ENCODE peak calls at places on chromosomes 16 and 17, in five cellular contexts. One of them, this sample, is unnamed.
A peak's percentile ranks its signal among the peaks of the same experiment; 100 is the strongest.

GRCh38 chr16:75460441-75460840 is 4.0 kb downstream of the TMEM170A start:
- DNase-seq in activated T-helper 1 cell treated with anti-CD3 and anti-CD28 coated beads, Interleukin-12 subunit alpha, Interleukin-12 subunit beta, Interleukin-2, Interleukin-4 antibody, amounts not matched to agents 30 ng/mL and 10 ng/mL and 1 ng/mL, durations not matched to agents 14 hours and 24 hours and 36 hours: no peak
- DNase-seq in mesendoderm: peak; percentile 54
- DNase-seq in stimulated activated CD4-positive, alpha-beta T cell treated with anti-CD3 and anti-CD28 coated beads, Interleukin-1b, Interleukin-23, amount 100 ng/mL, for 24 hours: no peak
- DNase-seq in HFF-Myc: no peak
- DNase-seq in this sample: no peak

GRCh38 chr17:2253768-2254406 is 49.7 kb downstream of the SMG6 start:
- DNase-seq in mesendoderm: no peak
- DNase-seq in stimulated activated CD4-positive, alpha-beta T cell treated with anti-CD3 and anti-CD28 coated beads, Interleukin-1b, Interleukin-23, amount 100 ng/mL, for 24 hours: peak; percentile 26
- DNase-seq in activated T-helper 1 cell treated with anti-CD3 and anti-CD28 coated beads, Interleukin-12 subunit alpha, Interleukin-12 subunit beta, Interleukin-2, Interleukin-4 antibody, amounts not matched to agents 30 ng/mL and 10 ng/mL and 1 ng/mL, durations not matched to agents 14 hours and 24 hours and 36 hours: peak; percentile 53
- DNase-seq in HFF-Myc: no peak
- DNase-seq in this sample: no peak

GRCh38 chr16:31093132-31093703 is 1.4 kb downstream of the VKORC1 start:
- DNase-seq in activated T-helper 1 cell treated with anti-CD3 and anti-CD28 coated beads, Interleukin-12 subunit alpha, Interleukin-12 subunit beta, Interleukin-2, Interleukin-4 antibody, amounts not matched to agents 30 ng/mL and 10 ng/mL and 1 ng/mL, durations not matched to agents 14 hours and 24 hours and 36 hours: no peak
- DNase-seq in mesendoderm: peak; percentile 74
- DNase-seq in stimulated activated CD4-positive, alpha-beta T cell treated with anti-CD3 and anti-CD28 coated beads, Interleukin-1b, Interleukin-23, amount 100 ng/mL, for 24 hours: no peak
- DNase-seq in HFF-Myc: no peak
- DNase-seq in this sample: no peak

GRCh38 chr17:77666881-77667395 is 291.6 kb upstream of the TNRC6C start:
- DNase-seq in HFF-Myc: no peak
- DNase-seq in mesendoderm: no peak
- DNase-seq in stimulated activated CD4-positive, alpha-beta T cell treated with anti-CD3 and anti-CD28 coated beads, Interleukin-1b, Interleukin-23, amount 100 ng/mL, for 24 hours: peak; percentile 20
- DNase-seq in activated T-helper 1 cell treated with anti-CD3 and anti-CD28 coated beads, Interleukin-12 subunit alpha, Interleukin-12 subunit beta, Interleukin-2, Interleukin-4 antibody, amounts not matched to agents 30 ng/mL and 10 ng/mL and 1 ng/mL, durations not matched to agents 14 hours and 24 hours and 36 hours: peak; percentile 77
- DNase-seq in this sample: peak; percentile 52

GRCh38 chr17:29571883-29572681 is 3.6 kb downstream of the TP53I13 start:
- DNase-seq in mesendoderm: no peak
- DNase-seq in HFF-Myc: no peak
- DNase-seq in stimulated activated CD4-positive, alpha-beta T cell treated with anti-CD3 and anti-CD28 coated beads, Interleukin-1b, Interleukin-23, amount 100 ng/mL, for 24 hours: no peak
- DNase-seq in activated T-helper 1 cell treated with anti-CD3 and anti-CD28 coated beads, Interleukin-12 subunit alpha, Interleukin-12 subunit beta, Interleukin-2, Interleukin-4 antibody, amounts not matched to agents 30 ng/mL and 10 ng/mL and 1 ng/mL, durations not matched to agents 14 hours and 24 hours and 36 hours: no peak
- DNase-seq in this sample: no peak

GRCh38 chr17:75059369-75060345 is 12.6 kb downstream of the KCTD2 start:
- DNase-seq in mesendoderm: peak; percentile 55
- DNase-seq in activated T-helper 1 cell treated with anti-CD3 and anti-CD28 coated beads, Interleukin-12 subunit alpha, Interleukin-12 subunit beta, Interleukin-2, Interleukin-4 antibody, amounts not matched to agents 30 ng/mL and 10 ng/mL and 1 ng/mL, durations not matched to agents 14 hours and 24 hours and 36 hours: no peak
- DNase-seq in HFF-Myc: no peak
- DNase-seq in stimulated activated CD4-positive, alpha-beta T cell treated with anti-CD3 and anti-CD28 coated beads, Interleukin-1b, Interleukin-23, amount 100 ng/mL, for 24 hours: no peak
- DNase-seq in this sample: peak; percentile 26

GRCh38 chr16:65769055-65769465 is 597.4 kb upstream of the CDH5 start:
- DNase-seq in HFF-Myc: no peak
- DNase-seq in stimulated activated CD4-positive, alpha-beta T cell treated with anti-CD3 and anti-CD28 coated beads, Interleukin-1b, Interleukin-23, amount 100 ng/mL, for 24 hours: no peak
- DNase-seq in activated T-helper 1 cell treated with anti-CD3 and anti-CD28 coated beads, Interleukin-12 subunit alpha, Interleukin-12 subunit beta, Interleukin-2, Interleukin-4 antibody, amounts not matched to agents 30 ng/mL and 10 ng/mL and 1 ng/mL, durations not matched to agents 14 hours and 24 hours and 36 hours: no peak
- DNase-seq in mesendoderm: peak; percentile 91
- DNase-seq in this sample: no peak

GRCh38 chr17:81254955-81255717 is 16.0 kb downstream of the NDUFAF8 start:
- DNase-seq in HFF-Myc: peak; percentile 32
- DNase-seq in activated T-helper 1 cell treated with anti-CD3 and anti-CD28 coated beads, Interleukin-12 subunit alpha, Interleukin-12 subunit beta, Interleukin-2, Interleukin-4 antibody, amounts not matched to agents 30 ng/mL and 10 ng/mL and 1 ng/mL, durations not matched to agents 14 hours and 24 hours and 36 hours: no peak
- DNase-seq in stimulated activated CD4-positive, alpha-beta T cell treated with anti-CD3 and anti-CD28 coated beads, Interleukin-1b, Interleukin-23, amount 100 ng/mL, for 24 hours: no peak
- DNase-seq in mesendoderm: peak; percentile 73
- DNase-seq in this sample: no peak

GRCh38 chr16:4415538-4416199 is 727 bp downstream of the CORO7 start:
- DNase-seq in mesendoderm: peak; percentile 40
- DNase-seq in HFF-Myc: no peak
- DNase-seq in activated T-helper 1 cell treated with anti-CD3 and anti-CD28 coated beads, Interleukin-12 subunit alpha, Interleukin-12 subunit beta, Interleukin-2, Interleukin-4 antibody, amounts not matched to agents 30 ng/mL and 10 ng/mL and 1 ng/mL, durations not matched to agents 14 hours and 24 hours and 36 hours: peak; percentile 74
- DNase-seq in stimulated activated CD4-positive, alpha-beta T cell treated with anti-CD3 and anti-CD28 coated beads, Interleukin-1b, Interleukin-23, amount 100 ng/mL, for 24 hours: no peak
- DNase-seq in this sample: peak; percentile 76

GRCh38 chr16:11779074-11779473 is 18.0 kb downstream of the ZC3H7A start:
- DNase-seq in activated T-helper 1 cell treated with anti-CD3 and anti-CD28 coated beads, Interleukin-12 subunit alpha, Interleukin-12 subunit beta, Interleukin-2, Interleukin-4 antibody, amounts not matched to agents 30 ng/mL and 10 ng/mL and 1 ng/mL, durations not matched to agents 14 hours and 24 hours and 36 hours: no peak
- DNase-seq in mesendoderm: no peak
- DNase-seq in HFF-Myc: no peak
- DNase-seq in stimulated activated CD4-positive, alpha-beta T cell treated with anti-CD3 and anti-CD28 coated beads, Interleukin-1b, Interleukin-23, amount 100 ng/mL, for 24 hours: no peak
- DNase-seq in this sample: no peak

GRCh38 chr16:87550510-87550961 is 51.8 kb upstream of the JPH3 start:
- DNase-seq in mesendoderm: peak; percentile 43
- DNase-seq in stimulated activated CD4-positive, alpha-beta T cell treated with anti-CD3 and anti-CD28 coated beads, Interleukin-1b, Interleukin-23, amount 100 ng/mL, for 24 hours: peak; percentile 34
- DNase-seq in HFF-Myc: no peak
- DNase-seq in activated T-helper 1 cell treated with anti-CD3 and anti-CD28 coated beads, Interleukin-12 subunit alpha, Interleukin-12 subunit beta, Interleukin-2, Interleukin-4 antibody, amounts not matched to agents 30 ng/mL and 10 ng/mL and 1 ng/mL, durations not matched to agents 14 hours and 24 hours and 36 hours: peak; percentile 42
- DNase-seq in this sample: no peak

GRCh38 chr17:80755650-80756405 is 211.2 kb downstream of the RPTOR start:
- DNase-seq in mesendoderm: peak; percentile 48
- DNase-seq in HFF-Myc: no peak
- DNase-seq in stimulated activated CD4-positive, alpha-beta T cell treated with anti-CD3 and anti-CD28 coated beads, Interleukin-1b, Interleukin-23, amount 100 ng/mL, for 24 hours: no peak
- DNase-seq in activated T-helper 1 cell treated with anti-CD3 and anti-CD28 coated beads, Interleukin-12 subunit alpha, Interleukin-12 subunit beta, Interleukin-2, Interleukin-4 antibody, amounts not matched to agents 30 ng/mL and 10 ng/mL and 1 ng/mL, durations not matched to agents 14 hours and 24 hours and 36 hours: no peak
- DNase-seq in this sample: no peak

GRCh38 chr17:12256380-12256995 is 235.8 kb downstream of the MAP2K4 start:
- DNase-seq in mesendoderm: peak; percentile 56
- DNase-seq in stimulated activated CD4-positive, alpha-beta T cell treated with anti-CD3 and anti-CD28 coated beads, Interleukin-1b, Interleukin-23, amount 100 ng/mL, for 24 hours: no peak
- DNase-seq in activated T-helper 1 cell treated with anti-CD3 and anti-CD28 coated beads, Interleukin-12 subunit alpha, Interleukin-12 subunit beta, Interleukin-2, Interleukin-4 antibody, amounts not matched to agents 30 ng/mL and 10 ng/mL and 1 ng/mL, durations not matched to agents 14 hours and 24 hours and 36 hours: no peak
- DNase-seq in HFF-Myc: peak; percentile 25
- DNase-seq in this sample: no peak

GRCh38 chr17:73575470-73576235 is 68.6 kb downstream of the SDK2 start:
- DNase-seq in HFF-Myc: no peak
- DNase-seq in mesendoderm: no peak
- DNase-seq in stimulated activated CD4-positive, alpha-beta T cell treated with anti-CD3 and anti-CD28 coated beads, Interleukin-1b, Interleukin-23, amount 100 ng/mL, for 24 hours: no peak
- DNase-seq in activated T-helper 1 cell treated with anti-CD3 and anti-CD28 coated beads, Interleukin-12 subunit alpha, Interleukin-12 subunit beta, Interleukin-2, Interleukin-4 antibody, amounts not matched to agents 30 ng/mL and 10 ng/mL and 1 ng/mL, durations not matched to agents 14 hours and 24 hours and 36 hours: no peak
- DNase-seq in this sample: no peak

GRCh38 chr17:10198509-10199249 is at the start of gene GAS7:
- DNase-seq in mesendoderm: peak; percentile 75
- DNase-seq in HFF-Myc: no peak
- DNase-seq in stimulated activated CD4-positive, alpha-beta T cell treated with anti-CD3 and anti-CD28 coated beads, Interleukin-1b, Interleukin-23, amount 100 ng/mL, for 24 hours: peak; percentile 9
- DNase-seq in activated T-helper 1 cell treated with anti-CD3 and anti-CD28 coated beads, Interleukin-12 subunit alpha, Interleukin-12 subunit beta, Interleukin-2, Interleukin-4 antibody, amounts not matched to agents 30 ng/mL and 10 ng/mL and 1 ng/mL, durations not matched to agents 14 hours and 24 hours and 36 hours: peak; percentile 1
- DNase-seq in this sample: no peak

GRCh38 chr17:29594441-29595090 is 1.6 kb downstream of the ANKRD13B start:
- DNase-seq in activated T-helper 1 cell treated with anti-CD3 and anti-CD28 coated beads, Interleukin-12 subunit alpha, Interleukin-12 subunit beta, Interleukin-2, Interleukin-4 antibody, amounts not matched to agents 30 ng/mL and 10 ng/mL and 1 ng/mL, durations not matched to agents 14 hours and 24 hours and 36 hours: no peak
- DNase-seq in HFF-Myc: no peak
- DNase-seq in mesendoderm: no peak
- DNase-seq in stimulated activated CD4-positive, alpha-beta T cell treated with anti-CD3 and anti-CD28 coated beads, Interleukin-1b, Interleukin-23, amount 100 ng/mL, for 24 hours: no peak
- DNase-seq in this sample: no peak

GRCh38 chr17:51472670-51473069 is 212.3 kb downstream of the UTP18 start:
- DNase-seq in HFF-Myc: no peak
- DNase-seq in stimulated activated CD4-positive, alpha-beta T cell treated with anti-CD3 and anti-CD28 coated beads, Interleukin-1b, Interleukin-23, amount 100 ng/mL, for 24 hours: no peak
- DNase-seq in mesendoderm: no peak
- DNase-seq in activated T-helper 1 cell treated with anti-CD3 and anti-CD28 coated beads, Interleukin-12 subunit alpha, Interleukin-12 subunit beta, Interleukin-2, Interleukin-4 antibody, amounts not matched to agents 30 ng/mL and 10 ng/mL and 1 ng/mL, durations not matched to agents 14 hours and 24 hours and 36 hours: no peak
- DNase-seq in this sample: no peak

GRCh38 chr17:18946536-18946935 is 5.4 kb upstream of the SLC5A10 start:
- DNase-seq in stimulated activated CD4-positive, alpha-beta T cell treated with anti-CD3 and anti-CD28 coated beads, Interleukin-1b, Interleukin-23, amount 100 ng/mL, for 24 hours: no peak
- DNase-seq in HFF-Myc: no peak
- DNase-seq in activated T-helper 1 cell treated with anti-CD3 and anti-CD28 coated beads, Interleukin-12 subunit alpha, Interleukin-12 subunit beta, Interleukin-2, Interleukin-4 antibody, amounts not matched to agents 30 ng/mL and 10 ng/mL and 1 ng/mL, durations not matched to agents 14 hours and 24 hours and 36 hours: no peak
- DNase-seq in mesendoderm: peak; percentile 87
- DNase-seq in this sample: no peak

GRCh38 chr16:69942627-69943170 is 8.4 kb upstream of the CLEC18A start:
- DNase-seq in mesendoderm: peak; percentile 40
- DNase-seq in activated T-helper 1 cell treated with anti-CD3 and anti-CD28 coated beads, Interleukin-12 subunit alpha, Interleukin-12 subunit beta, Interleukin-2, Interleukin-4 antibody, amounts not matched to agents 30 ng/mL and 10 ng/mL and 1 ng/mL, durations not matched to agents 14 hours and 24 hours and 36 hours: no peak
- DNase-seq in stimulated activated CD4-positive, alpha-beta T cell treated with anti-CD3 and anti-CD28 coated beads, Interleukin-1b, Interleukin-23, amount 100 ng/mL, for 24 hours: no peak
- DNase-seq in HFF-Myc: no peak
- DNase-seq in this sample: no peak